ENCODE peak calls at places on chromosomes 2 and 18, in six cellular contexts. L is esophagus muscularis mucosa, K is fibroblast of mammary gland, X is endothelial cell, Y is bronchial epithelial cell, M is thoracic aorta. R is an unnamed sample.

GRCh38 chr2:217653240-217653639 is 349.6 kb downstream of the TNS1 start:
- DNase-seq in L (no peak), K (peak), X (no peak), Y (peak), M (peak), R (no peak)

GRCh38 chr2:234130734-234131133 is 80.2 kb downstream of the SPP2 start:
- DNase-seq in L (no peak), K (no peak), X (no peak), Y (no peak), M (no peak), R (no peak)

GRCh38 chr2:130835766-130836015 is 1.0 kb upstream of the ARHGEF4 start:
- DNase-seq in L (no peak), K (no peak), X (no peak), Y (no peak), M (no peak), R (no peak)

GRCh38 chr2:26399781-26400376 is 1.8 kb upstream of the DRC1 start:
- DNase-seq in L (no peak), K (no peak), X (no peak), Y (no peak), M (no peak), R (no peak)

GRCh38 chr18:59671533-59671932 is 25.7 kb downstream of the CCBE1 start:
- DNase-seq in L (no peak), K (no peak), X (no peak), Y (no peak), M (no peak), R (no peak)

GRCh38 chr2:97932975-97933662 is 62.6 kb downstream of the TMEM131 start:
- DNase-seq in L (no peak), K (no peak), X (no peak), Y (no peak), M (no peak), R (no peak)

GRCh38 chr2:126906781-126907180 is 8.1 kb downstream of the TEX51 start:
- DNase-seq in L (peak), K (no peak), X (peak), Y (no peak), M (no peak), R (no peak)

GRCh38 chr18:35672897-35673296 is 91.4 kb downstream of the GALNT1 start:
- DNase-seq in L (no peak), K (peak), X (no peak), Y (peak), M (no peak), R (no peak)

GRCh38 chr2:189393440-189394111 is 47.7 kb upstream of the WDR75 start:
- DNase-seq in L (no peak), K (peak), X (no peak), Y (peak), M (no peak), R (no peak)

GRCh38 chr2:230879271-230879882 is 14.6 kb downstream of the ITM2C start:
- DNase-seq in L (no peak), K (no peak), X (no peak), Y (no peak), M (no peak), R (no peak)

GRCh38 chr2:202716953-202717597 is 82.3 kb downstream of the FAM117B start:
- DNase-seq in L (no peak), K (no peak), X (no peak), Y (peak), M (no peak), R (no peak)

GRCh38 chr18:5294618-5295230 is 802 bp downstream of the ZBTB14 start:
- DNase-seq in L (no peak), K (peak), X (no peak), Y (peak), M (no peak), R (peak)

GRCh38 chr2:143390185-143390584 is 261.0 kb downstream of the ARHGAP15 start:
- DNase-seq in L (no peak), K (no peak), X (no peak), Y (no peak), M (no peak), R (no peak)

GRCh38 chr18:27717816-27718215 is 459.1 kb downstream of the CDH2 start:
- DNase-seq in L (no peak), K (no peak), X (no peak), Y (no peak), M (no peak), R (no peak)

GRCh38 chr2:152348388-152348787 is 13.4 kb downstream of the FMNL2 start:
- DNase-seq in L (no peak), K (peak), X (no peak), Y (peak), M (no peak), R (no peak)

GRCh38 chr2:50396301-50396637 is 635.7 kb downstream of the NRXN1 start:
- DNase-seq in L (no peak), K (no peak), X (no peak), Y (peak), M (no peak), R (no peak)

GRCh38 chr2:227774011-227774624 is 28.4 kb downstream of the SCYGR8 start:
- DNase-seq in L (no peak), K (no peak), X (no peak), Y (no peak), M (no peak), R (no peak)
- TF ChIP-seq CTCF in L (no peak), K (no peak), X (peak), Y (no peak), M (no peak), R (no peak)

DNA sequence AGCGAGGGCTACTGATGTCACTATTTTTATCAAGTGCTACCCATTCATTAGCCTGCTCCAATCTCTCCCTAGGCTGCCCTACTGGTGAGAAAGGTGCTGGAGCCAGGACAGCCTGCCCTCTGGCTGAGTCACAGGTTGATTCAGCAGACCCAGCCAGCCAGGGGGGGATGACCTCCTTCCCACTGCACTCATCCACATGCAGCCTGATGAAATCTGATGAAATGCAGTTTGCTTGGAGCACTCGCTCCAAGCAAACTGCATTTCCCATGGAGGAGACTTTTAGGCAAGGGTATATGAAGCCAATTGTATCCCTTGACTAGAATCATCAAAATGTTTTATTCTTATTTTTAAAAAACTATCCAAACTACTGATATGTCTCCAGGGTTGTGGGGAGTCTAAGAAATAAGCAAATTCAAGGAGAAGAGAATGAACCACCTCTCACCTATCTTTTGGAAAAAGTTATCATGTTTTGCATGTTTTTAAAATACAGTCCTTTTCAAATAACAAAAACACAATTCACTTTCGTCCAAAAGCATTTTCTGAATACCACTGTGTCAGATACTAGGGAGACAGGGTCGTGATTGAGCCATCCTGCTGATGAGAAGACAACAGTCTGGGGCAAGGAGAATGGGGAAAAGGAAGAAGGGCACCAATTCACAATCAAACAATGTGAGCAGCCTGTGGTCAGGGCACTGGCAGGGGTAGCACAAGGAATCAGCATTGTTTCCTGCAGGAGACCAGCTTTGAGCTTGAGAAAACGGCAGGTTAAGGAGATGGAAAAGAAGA is 128.3 kb downstream of the AFF3 start:
- DNase-seq in L (no peak), K (peak), X (no peak), Y (peak), M (peak), R (no peak)
- TF ChIP-seq CTCF in L (peak), K (peak), X (no peak), Y (no peak), M (peak), R (no peak)

GRCh38 chr2:24082787-24083566 is 1.7 kb downstream of the TP53I3 start:
- DNase-seq in L (no peak), K (no peak), X (no peak), Y (no peak), M (no peak), R (no peak)

GRCh38 chr2:24084386-24085375 is at the start of gene TP53I3:
- DNase-seq in L (peak), K (peak), X (peak), Y (peak), M (peak), R (peak)

GRCh38 chr2:24080721-24081120 is 3.9 kb downstream of the TP53I3 start:
- DNase-seq in L (no peak), K (no peak), X (no peak), Y (no peak), M (no peak), R (no peak)

GRCh38 chr2:24086241-24086640 is 1.6 kb upstream of the TP53I3 start:
- DNase-seq in L (no peak), K (no peak), X (no peak), Y (no peak), M (no peak), R (no peak)

GRCh38 chr2:24083567-24084385 is 858 bp downstream of the TP53I3 start:
- DNase-seq in L (no peak), K (peak), X (no peak), Y (peak), M (no peak), R (no peak)
- TF ChIP-seq CTCF in L (no peak), K (no peak), X (no peak), Y (no peak), M (no peak), R (no peak)

DNA sequence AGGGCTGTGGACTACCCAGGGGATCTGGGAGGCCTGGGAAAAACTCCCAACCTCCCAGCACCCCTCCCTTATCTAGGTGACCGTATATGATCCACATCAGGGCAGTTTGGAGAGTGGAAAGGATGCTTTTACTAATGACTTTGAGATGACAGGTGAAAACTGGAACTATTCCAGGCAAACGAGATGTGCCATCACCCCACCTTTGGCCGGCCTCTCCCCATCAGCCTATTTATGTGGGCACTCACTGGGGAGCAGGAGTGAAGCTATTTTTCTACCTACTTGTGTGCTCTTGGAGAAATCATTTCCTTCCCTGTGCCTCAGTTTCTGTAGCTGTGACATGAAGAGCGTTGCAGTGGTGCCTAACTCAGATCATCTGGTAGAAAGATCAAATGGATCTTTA is 107.2 kb downstream of the SMAD7 start:
- DNase-seq in L (no peak), K (no peak), X (no peak), Y (no peak), M (no peak), R (no peak)
- TF ChIP-seq CTCF in L (no peak), K (no peak), X (no peak), Y (no peak), M (no peak), R (no peak)

GRCh38 chr2:42879913-42880737 is 87.7 kb upstream of the HAAO start:
- DNase-seq in L (no peak), K (no peak), X (no peak), Y (peak), M (no peak), R (no peak)

GRCh38 chr2:42881732-42882131 is 89.3 kb upstream of the HAAO start:
- DNase-seq in L (no peak), K (peak), X (no peak), Y (peak), M (no peak), R (no peak)

GRCh38 chr2:42880738-42881525 is 88.5 kb upstream of the HAAO start:
- DNase-seq in L (no peak), K (no peak), X (no peak), Y (no peak), M (no peak), R (no peak)

GRCh38 chr2:42879116-42879705 is 86.8 kb upstream of the HAAO start:
- DNase-seq in L (no peak), K (no peak), X (no peak), Y (no peak), M (no peak), R (no peak)

DNA sequence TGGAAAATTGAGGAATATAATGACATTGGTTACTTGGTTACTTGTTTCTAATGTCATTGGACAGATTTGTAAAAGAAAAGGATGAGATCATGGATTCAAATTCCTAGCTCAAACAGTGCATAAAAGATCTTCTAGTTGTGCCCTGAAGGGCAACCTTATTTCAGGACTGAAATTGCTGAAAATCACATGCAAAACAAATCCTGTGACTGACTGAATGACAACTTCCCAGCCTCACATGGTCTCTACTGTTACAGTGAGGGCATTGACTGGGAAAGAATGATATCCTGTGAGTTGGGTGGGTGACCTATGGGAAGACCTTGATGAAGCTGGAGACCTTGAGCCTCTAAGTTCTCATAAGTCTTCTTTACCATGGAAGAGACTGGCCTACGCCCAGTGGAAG is 90.4 kb upstream of the HAAO start:
- DNase-seq in L (no peak), K (no peak), X (no peak), Y (no peak), M (no peak), R (no peak)
- TF ChIP-seq CTCF in L (no peak), K (no peak), X (no peak), Y (no peak), M (no peak), R (no peak)

R was measured in activated B cell treated with CpG ODN at 0.5 μM for 24 hours.